ENCODE peak calls at places on chromosome 2, in five cellular contexts. One of them, this sample, is unnamed.

GRCh38 chr2:158460632-158461297 is 4.0 kb downstream of the PKP4 start:
- DNase-seq in IMR-90: no peak
- DNase-seq in dorsolateral prefrontal cortex: no peak
- DNase-seq in tibial nerve: no peak
- DNase-seq in mammary epithelial cell: peak
- DNase-seq in this sample: no peak

GRCh38 chr2:192438239-192438638 is 243.5 kb upstream of the TMEFF2 start:
- DNase-seq in tibial nerve: no peak
- DNase-seq in mammary epithelial cell: no peak
- DNase-seq in IMR-90: no peak
- DNase-seq in dorsolateral prefrontal cortex: no peak
- DNase-seq in this sample: no peak

GRCh38 chr2:64610456-64610855 is 43.3 kb downstream of the SERTAD2 start:
- DNase-seq in IMR-90: no peak
- DNase-seq in tibial nerve: no peak
- DNase-seq in mammary epithelial cell: no peak
- DNase-seq in dorsolateral prefrontal cortex: no peak
- DNase-seq in this sample: no peak

GRCh38 chr2:16321872-16322271 is 343.8 kb downstream of the CYRIA start:
- DNase-seq in dorsolateral prefrontal cortex: no peak
- DNase-seq in IMR-90: no peak
- DNase-seq in mammary epithelial cell: no peak
- DNase-seq in tibial nerve: no peak
- DNase-seq in this sample: peak

GRCh38 chr2:68980956-68981355 is 6.5 kb downstream of the GKN1 start:
- DNase-seq in dorsolateral prefrontal cortex: no peak
- DNase-seq in mammary epithelial cell: peak
- DNase-seq in IMR-90: no peak
- DNase-seq in tibial nerve: no peak
- DNase-seq in this sample: no peak

GRCh38 chr2:235739704-235740415 is 246.0 kb downstream of the AGAP1 start:
- DNase-seq in dorsolateral prefrontal cortex: no peak
- DNase-seq in mammary epithelial cell: no peak
- DNase-seq in tibial nerve: no peak
- DNase-seq in IMR-90: no peak
- DNase-seq in this sample: no peak

GRCh38 chr2:165420231-165420630 is 49.3 kb upstream of the CSRNP3 start:
- DNase-seq in mammary epithelial cell: no peak
- DNase-seq in tibial nerve: no peak
- DNase-seq in IMR-90: no peak
- DNase-seq in dorsolateral prefrontal cortex: no peak
- DNase-seq in this sample: no peak

GRCh38 chr2:57075226-57075625 is 891.4 kb downstream of the CCDC85A start:
- DNase-seq in tibial nerve: no peak
- DNase-seq in dorsolateral prefrontal cortex: no peak
- DNase-seq in mammary epithelial cell: peak
- DNase-seq in IMR-90: no peak
- DNase-seq in this sample: no peak

GRCh38 chr2:233756429-233757081 is 3.5 kb upstream of the UGT1A1 start:
- DNase-seq in tibial nerve: no peak
- DNase-seq in mammary epithelial cell: no peak
- DNase-seq in dorsolateral prefrontal cortex: no peak
- DNase-seq in IMR-90: no peak
- DNase-seq in this sample: no peak

GRCh38 chr2:217694296-217694695 is 308.5 kb downstream of the TNS1 start:
- DNase-seq in mammary epithelial cell: no peak
- DNase-seq in dorsolateral prefrontal cortex: no peak
- DNase-seq in tibial nerve: no peak
- DNase-seq in IMR-90: peak
- DNase-seq in this sample: no peak

GRCh38 chr2:217622205-217622621 is 380.6 kb downstream of the TNS1 start:
- DNase-seq in IMR-90: peak
- DNase-seq in dorsolateral prefrontal cortex: no peak
- DNase-seq in mammary epithelial cell: no peak
- DNase-seq in tibial nerve: no peak
- DNase-seq in this sample: peak

GRCh38 chr2:13524492-13524891 is 807.8 kb downstream of the TRIB2 start:
- DNase-seq in IMR-90: no peak
- DNase-seq in mammary epithelial cell: no peak
- DNase-seq in dorsolateral prefrontal cortex: no peak
- DNase-seq in tibial nerve: no peak
- DNase-seq in this sample: no peak
- H3K27ac ChIP-seq in IMR-90: no peak
- H3K27ac ChIP-seq in mammary epithelial cell: no peak
- H3K27ac ChIP-seq in dorsolateral prefrontal cortex: no peak
- H3K27ac ChIP-seq in tibial nerve: no peak
- H3K27ac ChIP-seq in this sample: no peak

GRCh38 chr2:159773876-159774275 is 24.1 kb downstream of the CD302 start:
- DNase-seq in dorsolateral prefrontal cortex: no peak
- DNase-seq in IMR-90: peak
- DNase-seq in mammary epithelial cell: no peak
- DNase-seq in tibial nerve: no peak
- DNase-seq in this sample: no peak
- H3K27ac ChIP-seq in dorsolateral prefrontal cortex: no peak
- H3K27ac ChIP-seq in IMR-90: no peak
- H3K27ac ChIP-seq in mammary epithelial cell: no peak
- H3K27ac ChIP-seq in tibial nerve: no peak
- H3K27ac ChIP-seq in this sample: no peak

DNA sequence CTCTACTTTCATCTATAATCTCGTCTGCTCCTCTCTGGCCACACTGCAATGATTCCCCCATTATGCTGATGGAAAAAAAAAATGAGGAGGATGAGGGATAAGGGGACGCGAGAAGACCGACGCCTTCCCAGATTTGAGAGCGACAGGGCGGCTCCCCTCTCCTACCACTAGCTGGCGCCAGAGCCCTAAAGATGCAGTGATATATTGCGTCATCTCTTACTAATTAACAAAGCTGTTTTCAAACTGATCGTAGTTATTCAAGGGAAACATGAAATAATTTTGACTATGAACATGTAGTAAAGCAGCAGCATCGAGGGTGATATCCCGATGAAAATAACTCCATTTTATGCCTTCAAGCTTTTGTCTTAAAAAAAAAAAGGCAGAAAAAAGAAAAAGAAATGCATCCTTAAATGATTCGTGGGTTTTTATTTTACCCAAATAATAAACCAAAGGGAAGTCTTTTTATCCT is 48.0 kb upstream of the HNRNPA3 start:
- DNase-seq in dorsolateral prefrontal cortex: peak
- DNase-seq in tibial nerve: peak
- DNase-seq in IMR-90: peak
- DNase-seq in mammary epithelial cell: peak
- DNase-seq in this sample: peak
- H3K27ac ChIP-seq in dorsolateral prefrontal cortex: peak
- H3K27ac ChIP-seq in tibial nerve: peak
- H3K27ac ChIP-seq in IMR-90: peak
- H3K27ac ChIP-seq in mammary epithelial cell: peak
- H3K27ac ChIP-seq in this sample: peak

GRCh38 chr2:137255345-137255744 is 490.0 kb downstream of the THSD7B start:
- DNase-seq in mammary epithelial cell: no peak
- DNase-seq in IMR-90: no peak
- DNase-seq in dorsolateral prefrontal cortex: no peak
- DNase-seq in tibial nerve: no peak
- DNase-seq in this sample: no peak

GRCh38 chr2:137252934-137253333 is 487.6 kb downstream of the THSD7B start:
- DNase-seq in mammary epithelial cell: peak
- DNase-seq in tibial nerve: no peak
- DNase-seq in dorsolateral prefrontal cortex: no peak
- DNase-seq in IMR-90: no peak
- DNase-seq in this sample: no peak

GRCh38 chr2:137254081-137254480 is 488.7 kb downstream of the THSD7B start:
- DNase-seq in mammary epithelial cell: peak
- DNase-seq in dorsolateral prefrontal cortex: no peak
- DNase-seq in IMR-90: no peak
- DNase-seq in tibial nerve: no peak
- DNase-seq in this sample: no peak

DNA sequence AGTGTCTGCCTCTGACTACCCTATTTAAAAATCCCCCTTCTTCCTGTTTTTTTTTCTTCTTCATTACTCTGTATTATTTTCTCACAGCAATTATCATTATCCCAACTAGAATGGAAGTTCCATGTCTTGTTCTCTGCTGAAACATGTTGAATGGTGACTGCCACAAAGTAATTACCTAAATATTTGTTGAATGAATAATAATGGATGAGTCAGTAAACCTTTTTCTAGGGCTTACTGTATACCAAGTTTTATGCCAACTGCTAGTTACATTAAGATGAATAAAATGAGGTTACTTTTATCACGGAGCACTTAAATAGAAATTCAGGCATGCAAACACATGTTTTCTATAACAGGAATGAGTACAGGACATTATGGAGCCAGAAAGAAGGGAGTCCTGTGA is 490.6 kb downstream of the THSD7B start:
- DNase-seq in mammary epithelial cell: peak
- DNase-seq in dorsolateral prefrontal cortex: no peak
- DNase-seq in tibial nerve: no peak
- DNase-seq in IMR-90: no peak
- DNase-seq in this sample: no peak
- H3K27ac ChIP-seq in mammary epithelial cell: peak
- H3K27ac ChIP-seq in dorsolateral prefrontal cortex: no peak
- H3K27ac ChIP-seq in tibial nerve: no peak
- H3K27ac ChIP-seq in IMR-90: no peak
- H3K27ac ChIP-seq in this sample: no peak

DNA sequence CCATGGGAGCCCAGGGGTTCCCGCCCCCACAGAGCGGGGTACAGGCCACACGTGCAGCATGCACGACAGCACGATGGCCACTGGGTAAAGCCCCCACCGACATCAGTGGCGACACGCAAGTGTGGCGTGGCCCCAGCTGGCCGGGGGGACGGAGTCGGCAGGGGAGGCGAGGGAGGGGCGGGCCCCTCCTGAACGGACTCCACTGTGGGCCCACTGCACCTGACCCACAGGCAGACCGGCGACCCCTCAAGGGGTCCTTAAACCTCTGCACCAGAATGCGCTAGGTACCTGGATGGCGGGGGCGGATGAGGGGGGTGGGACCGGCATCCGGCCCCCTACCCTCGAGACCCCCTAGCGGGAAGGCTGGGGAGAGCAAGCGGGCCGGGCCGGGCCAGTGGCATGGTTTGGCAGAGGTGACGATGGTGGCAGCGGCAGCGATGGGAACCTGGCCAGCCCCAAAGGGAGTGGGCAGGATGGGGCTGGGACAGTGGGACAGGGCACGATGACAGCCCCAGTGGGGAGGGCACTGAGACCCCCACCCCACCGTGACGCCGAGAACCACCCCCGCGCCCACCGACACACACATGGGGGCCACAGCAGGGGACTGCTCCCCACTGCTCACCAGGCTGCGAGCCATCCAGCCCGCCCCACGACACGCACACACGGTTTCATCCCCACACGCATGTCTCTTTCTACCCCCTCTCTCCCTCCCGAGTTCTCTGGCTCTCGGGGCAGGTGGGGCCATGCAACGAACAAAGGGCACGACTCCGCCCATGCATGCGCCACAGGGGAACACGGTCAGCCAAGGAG is 91.9 kb upstream of the ANKRD30BL start:
- DNase-seq in IMR-90: no peak
- DNase-seq in tibial nerve: no peak
- DNase-seq in mammary epithelial cell: no peak
- DNase-seq in dorsolateral prefrontal cortex: no peak
- DNase-seq in this sample: no peak
- H3K27ac ChIP-seq in IMR-90: no peak
- H3K27ac ChIP-seq in tibial nerve: no peak
- H3K27ac ChIP-seq in mammary epithelial cell: no peak
- H3K27ac ChIP-seq in dorsolateral prefrontal cortex: no peak
- H3K27ac ChIP-seq in this sample: no peak

DNA sequence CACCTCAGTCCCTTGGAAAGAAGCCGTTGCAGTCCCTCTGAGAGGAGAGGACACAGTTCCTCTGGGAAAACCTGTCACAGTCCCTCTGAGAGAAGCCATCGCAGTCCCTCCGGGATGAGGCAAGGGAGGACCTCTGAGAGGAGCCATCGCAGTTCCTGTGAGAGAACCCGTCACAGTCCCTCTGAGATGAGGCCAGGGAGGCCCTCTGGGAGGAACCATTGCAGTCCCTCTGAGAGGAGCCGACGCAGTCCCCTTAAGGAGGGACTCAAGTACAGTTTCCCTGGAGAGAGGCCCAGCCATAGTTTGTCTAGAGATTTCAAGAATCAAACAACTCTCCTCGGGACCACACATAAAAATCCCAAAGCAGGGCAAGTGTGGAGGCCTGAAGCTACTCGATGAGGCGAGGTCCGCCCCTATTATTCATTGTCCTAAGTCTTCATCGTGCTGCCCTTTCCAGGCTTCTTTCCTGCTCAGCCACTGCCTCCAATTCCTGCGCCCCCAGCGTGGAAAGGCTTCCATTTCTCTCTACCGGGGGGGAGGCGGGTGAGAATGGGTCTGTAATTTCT is 630 bp upstream of the ZNF512 start:
- DNase-seq in mammary epithelial cell: no peak
- DNase-seq in dorsolateral prefrontal cortex: no peak
- DNase-seq in IMR-90: no peak
- DNase-seq in tibial nerve: no peak
- DNase-seq in this sample: no peak
- H3K27ac ChIP-seq in mammary epithelial cell: peak
- H3K27ac ChIP-seq in dorsolateral prefrontal cortex: peak
- H3K27ac ChIP-seq in IMR-90: peak
- H3K27ac ChIP-seq in tibial nerve: no peak
- H3K27ac ChIP-seq in this sample: peak

GRCh38 chr2:241508510-241509407 is at the start of gene STK25:
- DNase-seq in dorsolateral prefrontal cortex: peak
- DNase-seq in tibial nerve: peak
- DNase-seq in IMR-90: peak
- DNase-seq in mammary epithelial cell: peak
- DNase-seq in this sample: peak
- H3K27ac ChIP-seq in dorsolateral prefrontal cortex: peak
- H3K27ac ChIP-seq in tibial nerve: peak
- H3K27ac ChIP-seq in IMR-90: peak
- H3K27ac ChIP-seq in mammary epithelial cell: peak
- H3K27ac ChIP-seq in this sample: peak

DNA sequence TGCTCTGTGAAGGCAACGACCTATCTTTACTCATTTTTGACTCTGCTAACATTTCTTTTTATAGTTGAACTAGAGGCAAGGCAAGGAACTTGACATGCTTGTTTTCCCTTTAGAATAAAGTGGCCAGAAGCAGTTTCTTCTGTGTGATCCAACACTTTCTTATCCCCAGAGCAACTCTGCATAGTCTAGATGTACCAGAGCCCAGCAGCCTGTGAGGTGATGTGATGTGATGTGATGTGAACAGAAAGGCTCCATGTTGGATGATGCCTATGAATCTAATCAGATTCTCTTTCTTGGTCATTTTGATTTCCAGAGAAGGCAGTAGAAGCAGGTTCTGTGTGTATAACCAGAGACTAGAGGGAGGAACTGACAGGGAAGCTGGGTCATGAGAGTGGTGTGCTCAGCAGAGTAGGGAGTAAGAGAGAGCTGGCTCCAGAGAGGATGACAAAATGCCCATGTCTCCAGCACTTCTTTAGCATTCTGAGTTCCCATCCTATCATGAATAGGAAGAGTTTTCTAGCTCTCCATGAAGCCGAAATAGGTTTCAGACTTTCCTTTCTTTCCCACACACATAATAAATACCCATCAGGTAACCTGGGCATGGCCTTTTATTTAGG is 31.0 kb upstream of the PTH2R start:
- DNase-seq in dorsolateral prefrontal cortex: no peak
- DNase-seq in tibial nerve: no peak
- DNase-seq in IMR-90: no peak
- DNase-seq in mammary epithelial cell: no peak
- DNase-seq in this sample: no peak
- H3K27ac ChIP-seq in dorsolateral prefrontal cortex: no peak
- H3K27ac ChIP-seq in tibial nerve: no peak
- H3K27ac ChIP-seq in IMR-90: no peak
- H3K27ac ChIP-seq in mammary epithelial cell: no peak
- H3K27ac ChIP-seq in this sample: no peak

GRCh38 chr2:219472629-219473187 is 26.0 kb upstream of the GMPPA start:
- DNase-seq in IMR-90: no peak
- DNase-seq in tibial nerve: no peak
- DNase-seq in mammary epithelial cell: no peak
- DNase-seq in dorsolateral prefrontal cortex: no peak
- DNase-seq in this sample: no peak
- H3K27ac ChIP-seq in IMR-90: no peak
- H3K27ac ChIP-seq in tibial nerve: no peak
- H3K27ac ChIP-seq in mammary epithelial cell: no peak
- H3K27ac ChIP-seq in dorsolateral prefrontal cortex: no peak
- H3K27ac ChIP-seq in this sample: no peak

GRCh38 chr2:42367835-42368234 is 6.8 kb upstream of the COX7A2L start:
- DNase-seq in mammary epithelial cell: peak
- DNase-seq in tibial nerve: no peak
- DNase-seq in IMR-90: peak
- DNase-seq in dorsolateral prefrontal cortex: no peak
- DNase-seq in this sample: no peak
- H3K27ac ChIP-seq in mammary epithelial cell: peak
- H3K27ac ChIP-seq in tibial nerve: no peak
- H3K27ac ChIP-seq in IMR-90: no peak
- H3K27ac ChIP-seq in dorsolateral prefrontal cortex: peak
- H3K27ac ChIP-seq in this sample: no peak